ENCODE peak calls at places on chromosomes 16 and 17, in six cellular contexts. A is CD8-positive, alpha-beta T cell; F is heart left ventricle; H is K562; X is CD4-positive, alpha-beta memory T cell; Y is thoracic aorta. B is an unnamed sample. For H3K36me3, the result is how much of the 10 kb centered on the place peaks cover.

GRCh38 chr16:86087011-86087453 is 188.1 kb downstream of the IRF8 start:
- DNase-seq in F (no peak), A (no peak), H (no peak), Y (no peak), X (no peak), B (no peak)

GRCh38 chr17:3972281-3972731 is 8.1 kb upstream of the ATP2A3 start:
- DNase-seq in Y (no peak), A (no peak), X (no peak), F (no peak), H (no peak), B (no peak)

GRCh38 chr17:55576237-55576998 is 65.2 kb upstream of the SMIM36 start:
- DNase-seq in X (no peak), F (no peak), Y (no peak), H (peak), A (no peak), B (no peak)

GRCh38 chr17:52790359-52790955 is 631.9 kb upstream of the CA10 start:
- DNase-seq in X (no peak), F (no peak), H (no peak), A (no peak), Y (no peak), B (no peak)

GRCh38 chr16:65786916-65787315 is 579.6 kb upstream of the CDH5 start:
- DNase-seq in H (no peak), Y (no peak), A (no peak), X (no peak), F (no peak), B (no peak)

GRCh38 chr16:71352963-71353460 is 5.5 kb upstream of the CALB2 start:
- DNase-seq in A (no peak), X (no peak), H (no peak), F (no peak), Y (no peak), B (no peak)

GRCh38 chr17:55159251-55159650 is 105.5 kb upstream of the HLF start:
- DNase-seq in F (no peak), A (no peak), X (no peak), Y (no peak), H (no peak), B (no peak)

GRCh38 chr17:66190738-66191606 is 961 bp downstream of the CEP112 start:
- DNase-seq in X (no peak), A (no peak), Y (no peak), H (no peak), F (no peak), B (no peak)

GRCh38 chr16:67719778-67720144 is 645 bp upstream of the GFOD2 start:
- DNase-seq in A (no peak), X (no peak), H (peak), F (peak), Y (no peak), B (peak)

GRCh38 chr17:73952498-73953205 is 250.8 kb upstream of the RPL38 start:
- DNase-seq in Y (no peak), F (peak), H (peak), A (peak), X (no peak), B (peak)

GRCh38 chr17:13921841-13922776 is 147.2 kb upstream of the COX10 start:
- DNase-seq in X (no peak), Y (no peak), H (no peak), F (no peak), A (no peak), B (peak)

GRCh38 chr16:77499373-77500285 is 64.8 kb upstream of the ADAMTS18 start:
- DNase-seq in F (no peak), X (no peak), H (no peak), Y (no peak), A (no peak), B (no peak)

GRCh38 chr16:48269011-48269410 is 21.7 kb upstream of the ABCC11 start:
- DNase-seq in X (no peak), Y (no peak), H (no peak), F (no peak), A (no peak), B (no peak)

GRCh38 chr17:18921912-18922451 is 30.0 kb upstream of the SLC5A10 start:
- DNase-seq in A (no peak), F (no peak), X (no peak), Y (no peak), H (peak), B (no peak)

GRCh38 chr17:80649672-80650338 is 105.2 kb downstream of the RPTOR start:
- DNase-seq in H (peak), X (peak), Y (peak), A (peak), F (peak), B (peak)

GRCh38 chr17:64411999-64412771 is 21.5 kb upstream of the PECAM1 start:
- DNase-seq in A (no peak), Y (no peak), F (peak), X (no peak), H (no peak), B (peak)

GRCh38 chr17:79791354-79792123 is 5.3 kb downstream of the CBX8 start:
- DNase-seq in F (no peak), H (no peak), X (no peak), Y (no peak), A (no peak), B (peak)

GRCh38 chr17:14204546-14204945 is 32.1 kb downstream of the CDRT15 start:
- DNase-seq in F (no peak), A (no peak), Y (no peak), X (no peak), H (no peak), B (no peak)

GRCh38 chr16:85042606-85043005 is 15.0 kb downstream of the KIAA0513 start:
- DNase-seq in Y (no peak), H (no peak), X (no peak), A (no peak), F (no peak), B (no peak)

GRCh38 chr16:72561-73537 is at the start of gene RHBDF1:
- DNase-seq in X (peak), A (no peak), H (peak), Y (no peak), F (peak), B (peak)

GRCh38 chr17:2239882-2240430 is 63.6 kb downstream of the SMG6 start:
- DNase-seq in X (no peak), H (peak), Y (peak), F (peak), A (no peak), B (no peak)

GRCh38 chr16:83441523-83441922 is 366.3 kb upstream of the HSBP1 start:
- DNase-seq in A (no peak), Y (no peak), F (no peak), H (no peak), X (no peak), B (no peak)

GRCh38 chr16:68100504-68100903 is 15.3 kb downstream of the NFATC3 start:
- DNase-seq in F (no peak), H (no peak), X (no peak), Y (no peak), A (no peak), B (no peak)

GRCh38 chr17:60579090-60579489 is 20.9 kb upstream of the PPM1D start:
- DNase-seq in A (no peak), X (no peak), F (no peak), Y (no peak), H (no peak), B (no peak)

GRCh38 chr17:59753522-59754467 is 46.3 kb downstream of the VMP1 start:
- DNase-seq in H (peak), X (peak), A (no peak), F (no peak), Y (no peak), B (peak)

GRCh38 chr17:49031965-49032928 is 35.1 kb downstream of the IGF2BP1 start:
- DNase-seq in X (peak), A (peak), H (peak), F (no peak), Y (no peak), B (peak)

GRCh38 chr16:12157510-12158093 is 181.1 kb downstream of the SNX29 start:
- DNase-seq in F (no peak), X (no peak), A (no peak), Y (no peak), H (no peak), B (peak)

GRCh38 chr17:19331553-19332245 is 30.8 kb downstream of the B9D1 start:
- DNase-seq in Y (no peak), F (no peak), A (no peak), X (no peak), H (peak), B (no peak)

GRCh38 chr16:11669380-11670146 is 1.3 kb downstream of the SNN start:
- DNase-seq in H (no peak), F (peak), X (no peak), Y (no peak), A (no peak), B (peak)

GRCh38 chr17:45311406-45311761 is 5.4 kb downstream of the MAP3K14 start:
- DNase-seq in F (no peak), X (no peak), A (no peak), Y (no peak), H (no peak), B (no peak)

GRCh38 chr17:57484081-57484666 is 227.9 kb downstream of the MSI2 start:
- DNase-seq in X (no peak), H (no peak), Y (no peak), F (no peak), A (no peak), B (no peak)

GRCh38 chr17:8185580-8186445 is 4.2 kb downstream of the BORCS6 start:
- DNase-seq in F (peak), H (peak), A (peak), Y (no peak), X (peak), B (peak)

GRCh38 chr16:23563186-23563585 is 5.7 kb downstream of the UBFD1 start:
- DNase-seq in A (no peak), Y (no peak), F (no peak), X (no peak), H (no peak), B (no peak)

GRCh38 chr16:23564964-23565363 is 7.4 kb downstream of the UBFD1 start:
- DNase-seq in X (no peak), A (no peak), H (no peak), F (peak), Y (no peak), B (no peak)

GRCh38 chr16:23566724-23567123 is 9.2 kb downstream of the UBFD1 start:
- DNase-seq in H (no peak), F (no peak), A (no peak), Y (no peak), X (no peak), B (no peak)

GRCh38 chr16:23561586-23561985 is 4.1 kb downstream of the UBFD1 start:
- DNase-seq in Y (no peak), F (no peak), A (no peak), X (no peak), H (no peak), B (peak)

GRCh38 chr16:23562505-23562904 is 5.0 kb downstream of the UBFD1 start:
- DNase-seq in Y (no peak), H (no peak), A (no peak), F (no peak), X (no peak), B (no peak)
- H3K36me3 ChIP-seq in Y (half or more), H (half or more), A (under half), F (half or more), X (half or more), B (half or more)

DNA sequence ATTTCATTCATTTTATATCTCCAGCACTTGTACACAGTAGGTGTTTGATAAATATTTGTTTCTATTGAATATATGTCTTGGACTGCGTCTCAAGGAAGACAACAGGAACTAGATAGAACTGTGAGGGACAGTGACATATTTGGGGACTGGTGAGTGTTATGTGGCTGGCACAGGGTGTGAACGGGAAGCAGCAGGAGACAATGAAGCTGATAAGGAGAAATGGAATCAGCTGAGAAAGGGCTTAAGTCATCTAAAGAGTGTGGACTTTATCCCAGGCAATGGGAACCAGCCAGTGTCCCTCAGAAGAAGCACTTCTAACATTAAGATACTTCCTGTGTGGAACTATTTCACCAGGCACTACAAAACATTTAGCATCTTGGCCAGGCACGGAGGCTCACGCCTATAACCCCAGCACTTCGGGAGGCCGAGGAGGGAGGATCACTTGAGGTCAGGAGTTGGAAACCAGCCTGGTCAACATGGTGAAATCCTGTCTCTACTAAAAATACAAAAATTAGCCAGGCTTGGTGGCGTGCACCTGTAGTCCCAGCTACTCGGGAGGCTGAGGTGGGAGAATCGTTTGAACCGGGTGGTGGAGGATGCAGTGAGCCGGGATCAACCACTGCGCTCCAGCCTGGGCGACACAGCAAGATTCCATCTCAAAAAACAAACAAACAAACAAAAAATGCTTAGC is 41.3 kb downstream of the ARHGAP17 start:
- DNase-seq in A (no peak), Y (no peak), F (no peak), X (no peak), H (no peak), B (no peak)
- H3K36me3 ChIP-seq in A (under half), Y (under half), F (half or more), X (under half), H (half or more), B (under half)

GRCh38 chr16:30666681-30667080 is 8.4 kb downstream of the FBRS start:
- DNase-seq in X (no peak), H (no peak), F (no peak), Y (no peak), A (no peak), B (no peak)

GRCh38 chr16:30670072-30670824 is 12.0 kb downstream of the FBRS start:
- DNase-seq in F (no peak), Y (no peak), H (no peak), A (no peak), X (no peak), B (no peak)

GRCh38 chr16:30669026-30670000 is 11.1 kb downstream of the FBRS start:
- DNase-seq in X (no peak), Y (no peak), H (no peak), F (no peak), A (no peak), B (no peak)

GRCh38 chr16:30667361-30667905 is 9.2 kb downstream of the FBRS start:
- DNase-seq in H (no peak), F (no peak), Y (no peak), X (no peak), A (no peak), B (no peak)

DNA sequence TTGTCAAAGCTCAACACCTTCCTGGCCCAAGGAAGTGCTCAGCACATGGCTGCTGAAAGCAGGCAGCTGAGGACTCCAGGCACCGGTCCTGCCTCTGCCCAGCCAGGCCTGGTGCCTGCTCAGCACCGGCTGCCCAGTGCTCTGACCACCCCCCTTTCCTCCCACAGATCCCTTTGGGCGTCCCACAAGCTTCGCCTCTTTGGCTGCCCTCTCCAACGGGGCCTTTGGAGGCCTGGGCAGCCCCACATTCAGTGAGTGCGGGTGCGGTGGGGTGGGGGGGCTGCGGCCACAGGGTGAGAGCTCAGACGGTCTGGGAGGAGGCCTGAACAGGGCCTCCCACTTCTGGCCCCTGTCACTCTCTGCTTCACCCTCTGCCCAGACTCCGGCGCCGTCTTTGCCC is 10.2 kb downstream of the FBRS start:
- DNase-seq in A (no peak), X (no peak), H (no peak), F (no peak), Y (no peak), B (no peak)
- H3K36me3 ChIP-seq in A (half or more), X (half or more), H (half or more), F (half or more), Y (half or more), B (under half)

DNA sequence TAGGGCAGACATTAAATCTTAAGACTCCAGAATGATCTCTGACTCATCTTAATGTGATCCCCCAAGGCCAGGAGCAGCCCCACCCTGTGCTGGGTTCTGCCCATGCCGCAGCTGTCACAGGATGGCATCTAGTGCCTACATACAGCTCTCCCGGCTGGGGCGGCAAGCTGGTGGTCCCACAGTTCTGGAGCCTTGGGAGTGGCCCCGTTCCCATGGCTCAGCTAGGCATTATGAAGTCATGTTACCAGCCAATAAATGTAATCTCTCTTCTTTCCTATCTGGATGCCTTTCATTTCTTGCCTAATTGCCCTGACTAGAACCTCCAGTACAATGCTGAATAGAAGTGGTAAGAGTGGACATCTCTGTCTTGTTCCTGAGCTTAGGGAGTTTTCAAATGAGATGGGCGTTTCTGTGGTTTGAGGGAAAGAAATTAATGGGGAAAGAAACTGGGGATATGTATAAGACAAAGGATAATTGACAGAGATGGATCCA is 95.7 kb upstream of the DNAH17 start:
- DNase-seq in H (no peak), A (no peak), X (no peak), F (no peak), Y (no peak), B (no peak)
- H3K36me3 ChIP-seq in H (under half), A (half or more), X (half or more), F (under half), Y (under half), B (under half)

DNA sequence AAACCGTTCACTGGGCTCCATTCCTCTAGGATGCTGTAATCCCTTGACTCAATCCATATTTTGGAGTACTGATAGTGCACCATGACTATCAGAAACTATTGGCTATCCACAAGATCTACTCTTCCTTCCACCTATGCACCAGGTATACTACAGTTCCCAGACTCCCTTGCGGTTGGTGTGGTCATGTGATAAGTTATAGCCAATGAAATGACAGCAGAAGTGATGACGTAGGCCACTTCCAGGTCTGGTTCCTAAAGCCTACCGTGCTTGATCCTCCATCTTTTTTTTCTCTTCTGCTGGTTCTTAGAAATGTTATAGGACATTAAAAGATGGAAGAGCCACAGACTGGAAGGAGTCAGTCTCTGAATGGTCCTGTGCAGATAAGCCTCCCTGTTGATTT is 278.8 kb upstream of the C16orf82 start:
- DNase-seq in A (no peak), Y (no peak), H (peak), X (no peak), F (no peak), B (no peak)
- H3K36me3 ChIP-seq in A (under half), Y (under half), H (under half), X (under half), F (under half), B (under half)